ENCODE peak calls at places on chromosomes 3 and 15, in ten cellular contexts. F is mesendoderm, Z is DND-41, K is A549, H is PC-9, V is mammary epithelial cell, R is heart right ventricle, W is pancreas, P is heart left ventricle, T is lung. N is an unnamed sample.

GRCh38 chr15:99565031-99565280 is 828 bp upstream of the MEF2A start:
- DNase-seq in F (peak; percentile 53), Z (no peak), K (no peak), H (peak; percentile 55), V (no peak), R (no peak), W (no peak), P (no peak), T (no peak), N (no peak)

GRCh38 chr15:99605990-99606389 is 40.2 kb downstream of the MEF2A start:
- DNase-seq in F (no peak), Z (no peak), K (no peak), H (no peak), V (no peak), R (no peak), W (no peak), P (no peak), T (no peak), N (no peak)

GRCh38 chr3:142087676-142088075 is 61.7 kb downstream of the TFDP2 start:
- DNase-seq in F (no peak), Z (no peak), K (no peak), H (no peak), V (peak; percentile 62), R (no peak), W (no peak), P (no peak), T (no peak), N (no peak)

GRCh38 chr3:129486057-129487035 is 42.1 kb upstream of the RHO start:
- DNase-seq in F (peak; percentile 46), Z (no peak), K (no peak), H (peak; percentile 74), V (peak; percentile 81), R (no peak), W (no peak), P (peak; percentile 40), T (no peak), N (peak; percentile 7)

GRCh38 chr3:10602769-10603768 is 97.7 kb upstream of the ATP2B2 start:
- DNase-seq in F (no peak), Z (peak; percentile 74), K (no peak), H (no peak), V (no peak), R (no peak), W (no peak), P (no peak), T (peak; percentile 35), N (peak; percentile 82)

GRCh38 chr3:38575279-38575843 is 74.1 kb downstream of the SCN5A start:
- DNase-seq in F (no peak), Z (no peak), K (no peak), H (no peak), V (no peak), R (no peak), W (no peak), P (no peak), T (no peak), N (no peak)

GRCh38 chr3:138971766-138972320 is 24.8 kb downstream of the FOXL2NB start:
- DNase-seq in F (no peak), Z (no peak), K (no peak), H (no peak), V (no peak), R (no peak), W (no peak), P (no peak), T (no peak), N (no peak)

GRCh38 chr3:22713936-22714335 is 489.2 kb upstream of the UBE2E2 start:
- DNase-seq in F (no peak), Z (no peak), K (peak; percentile 5), H (peak; percentile 79), V (peak; percentile 85), R (no peak), W (no peak), P (no peak), T (no peak), N (no peak)

GRCh38 chr3:79086514-79086913 is 681.3 kb downstream of the ROBO1 start:
- DNase-seq in F (peak; percentile 78), Z (peak; percentile 38), K (peak; percentile 21), H (peak; percentile 39), V (peak; percentile 43), R (no peak), W (no peak), P (peak; percentile 21), T (peak; percentile 30), N (no peak)

GRCh38 chr3:113097821-113098516 is 107.2 kb downstream of the GTPBP8 start:
- DNase-seq in F (no peak), Z (no peak), K (peak; percentile 55), H (peak; percentile 81), V (peak; percentile 79), R (no peak), W (no peak), P (no peak), T (no peak), N (no peak)

GRCh38 chr15:89912145-89912673 is 543 bp downstream of the ARPIN start:
- DNase-seq in F (peak; percentile 35), Z (no peak), K (peak; percentile 58), H (no peak), V (no peak), R (peak; percentile 37), W (peak; percentile 57), P (peak; percentile 48), T (no peak), N (no peak)

GRCh38 chr15:98728107-98728810 is 79.9 kb downstream of the IGF1R start:
- DNase-seq in F (peak; percentile 48), Z (no peak), K (no peak), H (no peak), V (no peak), R (no peak), W (no peak), P (no peak), T (no peak), N (no peak)

GRCh38 chr3:79368403-79368802 is 399.4 kb downstream of the ROBO1 start:
- DNase-seq in F (peak; percentile 55), Z (no peak), K (no peak), H (no peak), V (peak; percentile 88), R (no peak), W (no peak), P (no peak), T (no peak), N (no peak)

GRCh38 chr3:126956866-126957650 is 25.9 kb upstream of the PLXNA1 start:
- DNase-seq in F (peak; percentile 45), Z (no peak), K (no peak), H (no peak), V (peak; percentile 90), R (no peak), W (no peak), P (no peak), T (no peak), N (no peak)

GRCh38 chr15:96867992-96868391 is 537.5 kb downstream of the NR2F2 start:
- DNase-seq in F (no peak), Z (no peak), K (no peak), H (no peak), V (no peak), R (no peak), W (no peak), P (no peak), T (no peak), N (no peak)

GRCh38 chr3:33750216-33750558 is 32.1 kb upstream of the CLASP2 start:
- DNase-seq in F (peak; percentile 9), Z (no peak), K (no peak), H (no peak), V (no peak), R (no peak), W (no peak), P (no peak), T (no peak), N (no peak)
- H3K27ac ChIP-seq in F (no peak overlapping the region), Z (no peak overlapping the region), K (peak overlapping the region; percentile 23), H (no peak overlapping the region), V (peak overlapping the region; percentile 67), R (no peak overlapping the region), W (no peak overlapping the region), P (no peak overlapping the region), T (no peak overlapping the region), N (no peak overlapping the region)

GRCh38 chr15:22961661-22962221 is 18.4 kb downstream of the CYFIP1 start:
- DNase-seq in F (no peak), Z (no peak), K (no peak), H (no peak), V (no peak), R (no peak), W (peak; percentile 74), P (no peak), T (no peak), N (no peak)
- H3K4me1 ChIP-seq in F (no peaks in the 10 kb centered on the region), Z (no peaks in the 10 kb centered on the region), K (peaks cover 9% of the 10 kb centered on the region), H (no peaks in the 10 kb centered on the region), V (peaks cover 26% of the 10 kb centered on the region), R (peaks cover 77% of the 10 kb centered on the region), W (peaks cover 13% of the 10 kb centered on the region), P (peaks cover 51% of the 10 kb centered on the region), T (peaks cover 38% of the 10 kb centered on the region), N (no peaks in the 10 kb centered on the region)

GRCh38 chr3:173395073-173395411 is 2.5 kb upstream of the NLGN1 start:
- DNase-seq in F (peak; percentile 80), Z (no peak), K (no peak), H (peak; percentile 76), V (no peak), R (no peak), W (no peak), P (no peak), T (no peak), N (peak; percentile 1)

GRCh38 chr3:173398111-173398479 is 551 bp downstream of the NLGN1 start:
- DNase-seq in F (peak; percentile 79), Z (no peak), K (no peak), H (peak; percentile 56), V (no peak), R (no peak), W (no peak), P (no peak), T (no peak), N (no peak)

GRCh38 chr3:173396191-173397041 is 1.1 kb upstream of the NLGN1 start:
- DNase-seq in F (peak; percentile 62), Z (no peak), K (no peak), H (no peak), V (no peak), R (no peak), W (no peak), P (no peak), T (no peak), N (no peak)

GRCh38 chr3:173397161-173398110 is at the start of gene NLGN1:
- DNase-seq in F (peak; percentile 70), Z (no peak), K (no peak), H (no peak), V (peak; percentile 1), R (peak; percentile 74), W (peak; percentile 53), P (peak; percentile 78), T (peak; percentile 56), N (no peak)

GRCh38 chr3:173395412-173396181 is 1.9 kb upstream of the NLGN1 start:
- DNase-seq in F (peak; percentile 92), Z (no peak), K (no peak), H (peak; percentile 70), V (peak; percentile 53), R (peak; percentile 86), W (peak; percentile 80), P (peak; percentile 93), T (peak; percentile 86), N (no peak)
- H3K27ac ChIP-seq in F (peak overlapping the region; percentile 39), Z (no peak overlapping the region), K (no peak overlapping the region), H (peak overlapping the region; percentile 57), V (no peak overlapping the region), R (peak overlapping the region; percentile 11), W (peak overlapping the region; percentile 11), P (peak overlapping the region; percentile 11), T (peak overlapping the region; percentile 88), N (no peak overlapping the region)

DNA sequence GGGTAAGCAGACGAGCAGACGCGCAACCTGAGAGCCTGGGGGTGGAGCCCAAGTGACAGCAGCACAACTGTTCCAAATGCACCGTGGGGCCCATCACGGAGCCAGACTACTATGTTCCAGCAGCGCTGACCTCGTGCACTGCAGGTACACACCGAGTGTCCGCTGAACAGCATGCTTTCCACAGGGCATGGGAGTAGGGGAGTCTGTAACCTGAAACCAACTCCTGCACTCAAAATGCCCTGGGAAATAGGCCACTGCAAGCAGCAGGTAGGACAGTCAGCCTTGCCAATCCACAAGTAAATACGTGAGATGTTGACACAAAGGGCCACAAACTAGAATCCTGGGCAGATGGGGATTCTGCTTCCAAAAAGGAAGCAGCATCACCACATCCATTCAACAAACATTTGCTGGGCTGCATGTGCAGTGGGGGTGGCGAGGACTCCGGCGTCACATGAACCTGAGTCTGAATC is 73.9 kb downstream of the TBC1D2B start:
- DNase-seq in F (peak; percentile 9), Z (no peak), K (no peak), H (no peak), V (no peak), R (no peak), W (peak; percentile 78), P (no peak), T (no peak), N (no peak)
- H3K4me1 ChIP-seq in F (no peaks in the 10 kb centered on the region), Z (no peaks in the 10 kb centered on the region), K (peaks cover 13% of the 10 kb centered on the region), H (peaks cover 18% of the 10 kb centered on the region), V (peaks cover 10% of the 10 kb centered on the region), R (peaks cover 54% of the 10 kb centered on the region), W (peaks cover 57% of the 10 kb centered on the region), P (peaks cover 46% of the 10 kb centered on the region), T (peaks cover 34% of the 10 kb centered on the region), N (no peaks in the 10 kb centered on the region)